ENCODE peak calls at places on chromosome 4, in four cellular contexts. S is uterus, E is IMR-90, T is lower leg skin. P is an unnamed sample.
A peak's percentile ranks its signal among the peaks of the same experiment; 100 is the strongest.

GRCh38 chr4:20364969-20365368 is 113.3 kb downstream of the SLIT2 start:
- DNase-seq in S (no peak), E (no peak), T (no peak), P (no peak)

GRCh38 chr4:2934077-2934812 is 29.0 kb downstream of the NOP14 start:
- DNase-seq in S (peak; percentile 76), E (peak; percentile 24), T (no peak), P (no peak)

GRCh38 chr4:72977936-72978485 is 91.5 kb downstream of the COX18 start:
- DNase-seq in S (no peak), E (no peak), T (no peak), P (no peak)

GRCh38 chr4:47031011-47031678 is at the start of gene GABRB1:
- DNase-seq in S (peak; percentile 40), E (peak; percentile 61), T (no peak), P (peak; percentile 16)

GRCh38 chr4:138190452-138190858 is 51.7 kb downstream of the SLC7A11 start:
- DNase-seq in S (no peak), E (no peak), T (no peak), P (no peak)

GRCh38 chr4:137685357-137685756 is 153.1 kb upstream of the PCDH18 start:
- DNase-seq in S (no peak), E (peak; percentile 54), T (no peak), P (no peak)

GRCh38 chr4:7872264-7872771 is 67.3 kb downstream of the AFAP1 start:
- DNase-seq in S (peak; percentile 52), E (peak; percentile 98), T (peak; percentile 46), P (peak; percentile 60)

GRCh38 chr4:1792832-1793495 is at the start of gene FGFR3:
- DNase-seq in S (no peak), E (no peak), T (no peak), P (no peak)

GRCh38 chr4:25861422-25861926 is 1.3 kb downstream of the SEL1L3 start:
- DNase-seq in S (no peak), E (peak; percentile 47), T (no peak), P (no peak)

GRCh38 chr4:16733509-16733908 is 164.9 kb downstream of the LDB2 start:
- DNase-seq in S (no peak), E (no peak), T (no peak), P (no peak)

GRCh38 chr4:47704693-47705325 is 133.1 kb downstream of the CORIN start:
- DNase-seq in S (no peak), E (peak; percentile 37), T (no peak), P (no peak)

GRCh38 chr4:26076000-26076587 is 162.1 kb downstream of the SMIM20 start:
- DNase-seq in S (no peak), E (peak; percentile 81), T (peak; percentile 45), P (no peak)

GRCh38 chr4:20305976-20306375 is 54.3 kb downstream of the SLIT2 start:
- DNase-seq in S (no peak), E (peak; percentile 59), T (no peak), P (no peak)

GRCh38 chr4:60019180-60019579 is 1180.9 kb upstream of the ADGRL3 start:
- DNase-seq in S (no peak), E (no peak), T (no peak), P (no peak)

GRCh38 chr4:139901516-139902327 is 236.1 kb downstream of the MGST2 start:
- DNase-seq in S (no peak), E (peak; percentile 44), T (no peak), P (peak; percentile 76)

GRCh38 chr4:142534994-142535393 is 311.1 kb downstream of the INPP4B start:
- DNase-seq in S (no peak), E (peak; percentile 45), T (no peak), P (no peak)

GRCh38 chr4:37279121-37279520 is 34.6 kb downstream of the NWD2 start:
- DNase-seq in S (no peak), E (no peak), T (no peak), P (no peak)

GRCh38 chr4:183729430-183730328 is 70.6 kb downstream of the TRAPPC11 start:
- DNase-seq in S (no peak), E (peak; percentile 70), T (no peak), P (no peak)

GRCh38 chr4:108168213-108168671 is 490 bp downstream of the LEF1 start:
- DNase-seq in S (no peak), E (peak; percentile 8), T (no peak), P (no peak)

GRCh38 chr4:108163352-108163751 is 5.4 kb downstream of the LEF1 start:
- DNase-seq in S (no peak), E (no peak), T (no peak), P (peak; percentile 58)

GRCh38 chr4:108165601-108166000 is 3.1 kb downstream of the LEF1 start:
- DNase-seq in S (no peak), E (no peak), T (no peak), P (no peak)

GRCh38 chr4:108166441-108167315 is 2.1 kb downstream of the LEF1 start:
- DNase-seq in S (no peak), E (no peak), T (no peak), P (peak; percentile 49)

GRCh38 chr4:108166038-108166437 is 2.7 kb downstream of the LEF1 start:
- DNase-seq in S (no peak), E (no peak), T (no peak), P (no peak)
- H3K4me3 ChIP-seq in S (no peak overlapping the region), E (no peak overlapping the region), T (no peak overlapping the region), P (peak overlapping the region; percentile 67)

DNA sequence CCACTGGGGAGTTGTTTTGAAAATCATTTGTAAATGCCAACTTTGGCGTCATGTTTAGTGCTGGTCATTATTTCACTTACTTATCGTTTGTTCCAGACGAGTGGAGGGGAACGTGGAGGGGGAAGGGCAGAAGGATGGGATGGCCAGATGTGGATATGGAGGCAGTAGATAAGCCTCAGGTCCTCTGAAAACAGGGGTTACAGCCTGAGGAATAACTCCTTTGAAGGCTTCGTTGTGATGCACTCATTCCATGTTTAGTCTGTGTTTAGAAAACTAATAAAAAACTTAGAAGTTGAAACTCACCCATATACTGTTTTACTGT is 1.1 kb downstream of the MOB1B start:
- DNase-seq in S (no peak), E (no peak), T (no peak), P (no peak)
- H3K4me3 ChIP-seq in S (peak overlapping the region; percentile 77), E (peak overlapping the region; percentile 83), T (peak overlapping the region; percentile 67), P (peak overlapping the region; percentile 73)

DNA sequence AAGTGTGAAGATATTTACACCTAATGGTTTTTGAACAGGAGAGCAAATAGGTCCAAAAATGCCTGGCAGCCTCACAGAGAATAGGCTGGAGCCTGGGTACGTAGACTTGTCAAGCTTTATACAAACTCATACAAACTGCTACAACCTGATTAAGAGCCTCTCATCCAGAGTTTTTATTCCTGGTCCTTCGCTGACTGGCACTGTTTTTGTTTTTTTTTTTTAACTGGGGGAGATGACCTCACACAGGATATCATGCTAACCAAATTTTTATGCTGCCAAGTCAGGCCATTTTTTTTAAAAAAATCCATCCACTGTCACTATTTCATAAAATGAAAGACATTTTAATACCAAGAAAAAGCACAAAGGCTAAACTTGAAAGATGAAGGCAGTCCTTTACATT is 1.9 kb downstream of the FAM114A1 start:
- DNase-seq in S (no peak), E (no peak), T (no peak), P (no peak)
- H3K4me3 ChIP-seq in S (no peak overlapping the region), E (peak overlapping the region; percentile 92), T (no peak overlapping the region), P (no peak overlapping the region)

GRCh38 chr4:86450189-86450588 is 90.3 kb upstream of the MAPK10 start:
- DNase-seq in S (no peak), E (no peak), T (no peak), P (no peak)

GRCh38 chr4:86450861-86451260 is 91.0 kb upstream of the MAPK10 start:
- DNase-seq in S (no peak), E (no peak), T (no peak), P (no peak)

GRCh38 chr4:86451560-86452322 is 91.9 kb upstream of the MAPK10 start:
- DNase-seq in S (peak; percentile 18), E (peak; percentile 30), T (no peak), P (peak; percentile 56)

GRCh38 chr4:86452323-86452995 is 92.6 kb upstream of the MAPK10 start:
- DNase-seq in S (peak; percentile 58), E (peak; percentile 38), T (no peak), P (peak; percentile 62)

DNA sequence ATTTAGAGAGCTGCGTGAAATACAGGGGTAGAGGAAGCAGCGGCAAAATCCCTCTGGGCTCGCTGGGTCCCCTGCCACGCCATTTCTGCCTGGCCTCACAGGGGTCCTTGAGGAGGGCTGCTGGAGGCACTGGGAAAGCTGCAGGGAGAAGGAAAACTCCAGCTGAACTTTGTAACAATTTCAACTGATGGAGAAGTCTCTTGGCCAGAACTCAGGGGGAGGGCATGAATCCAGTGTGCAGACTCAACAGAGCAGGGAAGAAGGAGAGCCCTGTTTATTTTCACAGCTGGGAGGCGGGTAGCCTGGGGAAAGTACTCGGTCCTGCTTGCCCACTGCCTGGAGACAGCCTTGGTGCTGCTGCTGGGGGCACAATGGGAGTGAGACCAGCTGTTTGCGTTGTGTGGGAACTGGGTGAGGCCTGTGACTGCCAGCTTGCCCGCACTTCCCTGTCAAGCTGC is 93.2 kb upstream of the MAPK10 start:
- DNase-seq in S (peak; percentile 65), E (peak; percentile 70), T (no peak), P (peak; percentile 86)
- H3K4me3 ChIP-seq in S (peak overlapping the region; percentile 45), E (peak overlapping the region; percentile 53), T (no peak overlapping the region), P (peak overlapping the region; percentile 45)

DNA sequence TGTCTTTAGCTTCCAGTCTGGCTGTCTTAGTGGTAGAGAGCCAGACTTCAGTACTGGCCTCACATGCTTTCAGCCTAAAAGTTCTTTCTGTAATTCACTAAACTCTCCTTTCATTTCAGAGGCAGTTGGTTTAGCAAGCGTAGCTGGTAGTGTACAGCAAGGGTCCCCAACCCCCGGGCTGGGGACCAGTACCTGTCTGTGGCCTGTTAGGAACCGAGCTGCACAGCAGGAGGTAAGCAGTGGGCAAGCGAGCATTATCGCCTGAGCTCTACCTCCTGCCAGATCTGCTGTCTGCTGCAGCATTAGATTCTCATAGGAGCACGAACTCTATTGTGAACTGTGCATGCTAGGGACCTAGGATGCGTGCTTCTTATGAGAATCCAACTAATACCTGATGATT is 72.0 kb downstream of the QRFPR start:
- DNase-seq in S (no peak), E (no peak), T (no peak), P (no peak)
- H3K4me3 ChIP-seq in S (no peak overlapping the region), E (no peak overlapping the region), T (no peak overlapping the region), P (no peak overlapping the region)

GRCh38 chr4:80007745-80008149 is 65.3 kb downstream of the ANTXR2 start:
- DNase-seq in S (no peak), E (no peak), T (no peak), P (peak; percentile 21)

GRCh38 chr4:80006935-80007744 is 65.9 kb downstream of the ANTXR2 start:
- DNase-seq in S (peak; percentile 31), E (peak; percentile 73), T (no peak), P (peak; percentile 15)

GRCh38 chr4:80008351-80008750 is 64.7 kb downstream of the ANTXR2 start:
- DNase-seq in S (no peak), E (no peak), T (no peak), P (no peak)

GRCh38 chr4:80004319-80004718 is 68.7 kb downstream of the ANTXR2 start:
- DNase-seq in S (no peak), E (no peak), T (no peak), P (no peak)

DNA sequence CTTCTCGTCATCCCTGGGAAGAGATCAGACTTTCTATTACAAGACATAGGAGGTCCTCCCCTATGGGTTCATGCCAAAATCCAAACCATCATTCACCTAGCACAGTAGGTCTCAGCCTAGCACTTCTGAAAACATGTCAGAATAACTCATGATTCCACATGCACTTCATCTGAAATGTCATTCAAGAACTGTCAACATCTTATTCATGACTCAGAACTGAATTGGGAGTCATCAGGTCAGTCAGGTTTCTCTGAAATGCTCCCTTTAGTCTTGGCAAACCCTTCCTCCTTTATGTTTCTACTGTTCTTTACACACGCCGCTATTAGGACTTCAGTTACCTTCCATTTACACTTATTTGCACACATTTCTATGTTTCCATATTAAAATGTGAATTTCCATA is 67.2 kb downstream of the ANTXR2 start:
- DNase-seq in S (no peak), E (peak; percentile 65), T (no peak), P (peak; percentile 17)
- H3K4me3 ChIP-seq in S (no peak overlapping the region), E (no peak overlapping the region), T (no peak overlapping the region), P (no peak overlapping the region)

P was measured in SJSA1.